ENCODE peak calls at places on chromosome 11, in seven cellular contexts. A is Right ventricle myocardium inferior; W is omental fat pad; J is T-cell; B is naive thymus-derived CD8-positive, alpha-beta T cell; U is right cardiac atrium; R is left lobe of liver. X is an unnamed sample.
A peak's percentile ranks its signal among the peaks of the same experiment; 100 is the strongest.

GRCh38 chr11:2213890-2214526 is 42.4 kb upstream of the TH start:
- ATAC-seq in A (no peak), W (no peak), J (no peak), B (no peak), U (no peak), R (no peak), X (no peak)

GRCh38 chr11:69859275-69859934 is 40.2 kb upstream of the FGF3 start:
- ATAC-seq in A (no peak), W (no peak), J (no peak), B (no peak), U (no peak), R (no peak), X (no peak)

GRCh38 chr11:130908770-130909625 is 7.3 kb downstream of the SNX19 start:
- ATAC-seq in A (no peak), W (peak; percentile 81), J (no peak), B (no peak), U (no peak), R (no peak), X (no peak)

GRCh38 chr11:120326228-120326627 is 1.1 kb downstream of the TLCD5 start:
- ATAC-seq in A (peak; percentile 38), W (no peak), J (no peak), B (no peak), U (peak; percentile 7), R (no peak), X (peak; percentile 25)

GRCh38 chr11:26228778-26229177 is 103.2 kb upstream of the ANO3 start:
- ATAC-seq in A (no peak), W (no peak), J (no peak), B (no peak), U (no peak), R (no peak), X (no peak)

GRCh38 chr11:3926458-3927095 is 71.1 kb downstream of the STIM1 start:
- ATAC-seq in A (no peak), W (no peak), J (no peak), B (no peak), U (no peak), R (no peak), X (no peak)

GRCh38 chr11:134541355-134541754 is 129.3 kb upstream of the B3GAT1 start:
- ATAC-seq in A (no peak), W (no peak), J (no peak), B (no peak), U (no peak), R (no peak), X (no peak)

GRCh38 chr11:102430158-102430836 is 22.3 kb downstream of the TMEM123 start:
- ATAC-seq in A (no peak), W (no peak), J (peak; percentile 15), B (peak; percentile 59), U (no peak), R (peak; percentile 48), X (no peak)

GRCh38 chr11:62269654-62270278 is at the start of gene SCGB2A2:
- ATAC-seq in A (no peak), W (no peak), J (no peak), B (no peak), U (no peak), R (peak; percentile 34), X (no peak)

GRCh38 chr11:75263944-75264349 is 23.4 kb downstream of the TPBGL start:
- ATAC-seq in A (no peak), W (no peak), J (no peak), B (no peak), U (no peak), R (no peak), X (no peak)

GRCh38 chr11:120344302-120345004 is 8.2 kb downstream of the ARHGEF12 start:
- ATAC-seq in A (no peak), W (no peak), J (peak; percentile 83), B (peak; percentile 90), U (no peak), R (no peak), X (no peak)

GRCh38 chr11:78080084-78080817 is 589 bp upstream of the NDUFC2 start:
- ATAC-seq in A (no peak), W (no peak), J (no peak), B (no peak), U (no peak), R (no peak), X (peak; percentile 31)

GRCh38 chr11:35815556-35816315 is 128.1 kb upstream of the LDLRAD3 start:
- ATAC-seq in A (peak; percentile 84), W (peak; percentile 54), J (no peak), B (no peak), U (peak; percentile 90), R (peak; percentile 80), X (peak; percentile 62)

GRCh38 chr11:10594407-10594806 is 25.9 kb upstream of the LYVE1 start:
- ATAC-seq in A (no peak), W (no peak), J (no peak), B (no peak), U (no peak), R (no peak), X (no peak)

GRCh38 chr11:111528557-111528956 is 12.0 kb upstream of the LAYN start:
- ATAC-seq in A (no peak), W (no peak), J (peak; percentile 57), B (peak; percentile 63), U (no peak), R (no peak), X (no peak)

GRCh38 chr11:78595431-78596130 is 20.9 kb upstream of the NARS2 start:
- ATAC-seq in A (no peak), W (no peak), J (no peak), B (no peak), U (no peak), R (no peak), X (no peak)

GRCh38 chr11:114082415-114082748 is 22.9 kb downstream of the ZBTB16 start:
- ATAC-seq in A (peak; percentile 12), W (no peak), J (no peak), B (no peak), U (peak; percentile 8), R (peak; percentile 39), X (peak; percentile 9)

GRCh38 chr11:113481226-113481625 is 6.0 kb upstream of the DRD2 start:
- ATAC-seq in A (no peak), W (no peak), J (no peak), B (no peak), U (no peak), R (no peak), X (no peak)

GRCh38 chr11:117217141-117217609 is 14.7 kb downstream of the PCSK7 start:
- ATAC-seq in A (no peak), W (peak; percentile 70), J (no peak), B (no peak), U (peak; percentile 9), R (peak; percentile 18), X (peak; percentile 21)

GRCh38 chr11:4643682-4644081 is at the start of gene OR51E1:
- ATAC-seq in A (no peak), W (no peak), J (no peak), B (no peak), U (no peak), R (no peak), X (no peak)

GRCh38 chr11:64095286-64095825 is 59.6 kb downstream of the FLRT1 start:
- ATAC-seq in A (no peak), W (no peak), J (no peak), B (no peak), U (no peak), R (no peak), X (no peak)

GRCh38 chr11:33732176-33732575 is 4.0 kb downstream of the CD59 start:
- ATAC-seq in A (no peak), W (no peak), J (no peak), B (no peak), U (no peak), R (no peak), X (no peak)

GRCh38 chr11:67179892-67180490 is 60.9 kb downstream of the KDM2A start:
- ATAC-seq in A (no peak), W (no peak), J (no peak), B (no peak), U (no peak), R (no peak), X (no peak)

GRCh38 chr11:63851354-63851753 is 12.4 kb downstream of the MARK2 start:
- ATAC-seq in A (no peak), W (no peak), J (no peak), B (peak; percentile 34), U (no peak), R (no peak), X (no peak)

GRCh38 chr11:17354070-17354924 is 2.7 kb downstream of the NCR3LG1 start:
- ATAC-seq in A (no peak), W (no peak), J (no peak), B (no peak), U (peak; percentile 52), R (peak; percentile 60), X (no peak)

GRCh38 chr11:119764108-119764874 is 35.3 kb upstream of the NECTIN1 start:
- ATAC-seq in A (peak; percentile 94), W (peak; percentile 58), J (no peak), B (no peak), U (peak; percentile 95), R (peak; percentile 82), X (peak; percentile 93)

GRCh38 chr11:101867951-101868350 is 46.9 kb upstream of the CEP126 start:
- ATAC-seq in A (no peak), W (no peak), J (no peak), B (no peak), U (no peak), R (no peak), X (no peak)

GRCh38 chr11:84498016-84498415 is 1129.1 kb downstream of the DLG2 start:
- ATAC-seq in A (no peak), W (peak; percentile 91), J (no peak), B (no peak), U (peak; percentile 87), R (no peak), X (no peak)

GRCh38 chr11:41306435-41306834 is 153.0 kb downstream of the LRRC4C start:
- ATAC-seq in A (no peak), W (no peak), J (no peak), B (no peak), U (no peak), R (no peak), X (no peak)

GRCh38 chr11:112320668-112321067 is 60.0 kb upstream of the PLET1 start:
- ATAC-seq in A (peak; percentile 84), W (no peak), J (no peak), B (no peak), U (peak; percentile 86), R (peak; percentile 31), X (peak; percentile 51)

GRCh38 chr11:59463176-59463575 is 6.4 kb downstream of the OR4D6 start:
- ATAC-seq in A (peak; percentile 31), W (no peak), J (no peak), B (no peak), U (peak; percentile 41), R (no peak), X (peak; percentile 81)

GRCh38 chr11:119739975-119740374 is 11.0 kb upstream of the NECTIN1 start:
- ATAC-seq in A (no peak), W (no peak), J (no peak), B (no peak), U (no peak), R (no peak), X (no peak)

GRCh38 chr11:25776238-25776637 is 555.7 kb upstream of the ANO3 start:
- ATAC-seq in A (no peak), W (no peak), J (no peak), B (no peak), U (no peak), R (no peak), X (no peak)

GRCh38 chr11:90330632-90331031 is 107.8 kb upstream of the CHORDC1 start:
- ATAC-seq in A (no peak), W (no peak), J (no peak), B (no peak), U (no peak), R (no peak), X (no peak)

GRCh38 chr11:120178441-120179070 is 32.3 kb upstream of the OAF start:
- ATAC-seq in A (no peak), W (no peak), J (no peak), B (no peak), U (no peak), R (no peak), X (no peak)

GRCh38 chr11:68383976-68384501 is 71.6 kb downstream of the LRP5 start:
- ATAC-seq in A (peak; percentile 24), W (no peak), J (peak; percentile 46), B (peak; percentile 53), U (no peak), R (peak; percentile 9), X (peak; percentile 24)

GRCh38 chr11:108196901-108197300 is 25.5 kb downstream of the NPAT start:
- ATAC-seq in A (no peak), W (no peak), J (no peak), B (no peak), U (no peak), R (no peak), X (no peak)

GRCh38 chr11:24819863-24820434 is 323.1 kb downstream of the LUZP2 start:
- ATAC-seq in A (no peak), W (no peak), J (no peak), B (no peak), U (no peak), R (peak; percentile 82), X (no peak)